ENCODE peak calls at places on chromosomes 6 and 20, in nine cellular contexts. O, X, W, U, J, K, Z, I and M are unnamed samples.

GRCh38 chr6:47524136-47524840 is 46.7 kb downstream of the CD2AP start:
- DNase-seq in O (no peak), X (no peak), W (no peak), U (peak; percentile 15), J (no peak), K (no peak), Z (no peak), I (no peak), M (no peak)

GRCh38 chr20:29497261-29497671 is 1760.2 kb upstream of the DEFB115 start:
- DNase-seq in O (peak; percentile 39), X (no peak), W (peak; percentile 40), U (no peak), J (peak; percentile 70), K (peak; percentile 42), Z (peak; percentile 7), I (peak; percentile 76), M (no peak)

GRCh38 chr20:52410746-52411317 is 219.3 kb upstream of the ZFP64 start:
- DNase-seq in O (no peak), X (no peak), W (no peak), U (no peak), J (no peak), K (no peak), Z (no peak), I (no peak), M (no peak)

GRCh38 chr6:97440590-97441176 is 157.7 kb upstream of the MMS22L start:
- DNase-seq in O (no peak), X (no peak), W (no peak), U (no peak), J (peak; percentile 32), K (no peak), Z (peak; percentile 16), I (no peak), M (no peak)

GRCh38 chr6:117919775-117920492 is 12.9 kb downstream of the SLC35F1 start:
- DNase-seq in O (no peak), X (no peak), W (no peak), U (no peak), J (no peak), K (peak; percentile 37), Z (peak; percentile 73), I (peak; percentile 46), M (no peak)

GRCh38 chr6:158213925-158214674 is 46.0 kb downstream of the GTF2H5 start:
- DNase-seq in O (peak; percentile 48), X (peak; percentile 29), W (peak; percentile 71), U (peak; percentile 58), J (peak; percentile 86), K (peak; percentile 82), Z (peak; percentile 78), I (peak; percentile 67), M (peak; percentile 53)

GRCh38 chr6:12136905-12137304 is 124.8 kb downstream of the HIVEP1 start:
- DNase-seq in O (no peak), X (peak; percentile 36), W (no peak), U (peak; percentile 36), J (peak; percentile 59), K (no peak), Z (no peak), I (no peak), M (no peak)

GRCh38 chr6:159844737-159845645 is 44.9 kb downstream of the PNLDC1 start:
- DNase-seq in O (no peak), X (no peak), W (no peak), U (no peak), J (no peak), K (no peak), Z (peak; percentile 28), I (no peak), M (no peak)

GRCh38 chr20:58388882-58389323 is at the start of gene VAPB:
- DNase-seq in O (peak; percentile 97), X (peak; percentile 86), W (peak; percentile 95), U (peak; percentile 87), J (peak; percentile 96), K (peak; percentile 98), Z (peak; percentile 96), I (peak; percentile 98), M (peak; percentile 92)
- H3K4me3 ChIP-seq in O (peak within 1 kb of the TSS; percentile 86), X (peak within 1 kb of the TSS; percentile 83), W (peak within 1 kb of the TSS; percentile 88), U (peak within 1 kb of the TSS; percentile 91), J (peak within 1 kb of the TSS; percentile 94), K (peak within 1 kb of the TSS; percentile 95), Z (peak within 1 kb of the TSS; percentile 79), I (peak within 1 kb of the TSS; percentile 69), M (peak within 1 kb of the TSS; percentile 93)

DNA sequence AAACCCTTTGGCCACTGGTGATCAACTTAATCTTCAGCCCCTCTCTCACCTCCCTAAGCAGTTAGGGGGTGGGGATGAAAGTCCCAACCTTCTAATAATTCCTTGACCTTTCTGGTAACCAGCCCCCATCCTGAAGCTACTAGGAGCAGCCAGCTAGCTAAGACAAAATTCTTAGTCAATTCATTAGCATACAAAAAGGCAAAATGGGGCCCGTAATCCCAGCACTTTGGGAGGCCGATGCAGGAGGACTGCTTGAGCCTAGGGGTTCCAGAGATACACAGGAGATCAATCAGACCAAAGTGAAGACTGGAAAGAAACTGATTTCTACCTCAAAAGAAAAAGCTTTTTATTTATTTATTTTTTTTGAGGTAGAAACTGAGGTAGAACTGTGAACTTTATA is 1.8 kb downstream of the ASCC3 start:
- DNase-seq in O (no peak), X (no peak), W (no peak), U (no peak), J (no peak), K (no peak), Z (no peak), I (no peak), M (no peak)
- H3K4me3 ChIP-seq in O (no peak overlapping the region), X (peak overlapping the region; percentile 92), W (no peak overlapping the region), U (no peak overlapping the region), J (peak overlapping the region; percentile 87), K (no peak overlapping the region), Z (no peak overlapping the region), I (no peak overlapping the region), M (peak overlapping the region; percentile 17)

GRCh38 chr20:10171864-10172751 is 46.5 kb upstream of the SNAP25 start:
- DNase-seq in O (no peak), X (peak; percentile 13), W (peak; percentile 36), U (peak; percentile 81), J (peak; percentile 58), K (peak; percentile 77), Z (peak; percentile 83), I (peak; percentile 58), M (no peak)
- H3K4me3 ChIP-seq in O (no peak overlapping the region), X (peak overlapping the region; percentile 39), W (peak overlapping the region; percentile 16), U (peak overlapping the region; percentile 38), J (peak overlapping the region; percentile 61), K (peak overlapping the region; percentile 40), Z (peak overlapping the region; percentile 44), I (no peak overlapping the region), M (peak overlapping the region; percentile 58)

GRCh38 chr20:49280463-49281058 is 2.7 kb upstream of the ZNFX1 start:
- DNase-seq in O (no peak), X (no peak), W (no peak), U (no peak), J (no peak), K (no peak), Z (no peak), I (no peak), M (no peak)
- H3K4me3 ChIP-seq in O (peak overlapping the region; percentile 27), X (peak overlapping the region; percentile 98), W (no peak overlapping the region), U (peak overlapping the region; percentile 53), J (peak overlapping the region; percentile 96), K (peak overlapping the region; percentile 80), Z (peak overlapping the region; percentile 87), I (no peak overlapping the region), M (peak overlapping the region; percentile 99)